ENCODE peak calls at places on chromosomes 12 and 14, in six cellular contexts. S is activated effector memory CD4-positive, alpha-beta T cell treated with anti-CD3 and anti-CD28 coated beads, Interleukin-2, amount 50 U/mL, for 16 hours; L is stimulated activated CD4-positive, alpha-beta T cell treated with anti-CD3 and anti-CD28 coated beads, TNF-alpha, amount 100 ng/mL, for 1 hour; E is ACHN; X is HS-5; Q is AG08395. W is an unnamed sample.

GRCh38 chr12:17592472-17592871 is 497.5 kb downstream of the RERGL start:
- DNase-seq in S (no peak), L (no peak), E (no peak), X (no peak), Q (no peak), W (no peak)

GRCh38 chr14:59239030-59239429 is 50.6 kb downstream of the DAAM1 start:
- DNase-seq in S (no peak), L (no peak), E (no peak), X (no peak), Q (no peak), W (no peak)

GRCh38 chr12:34400986-34401658 is 378.8 kb downstream of the ALG10 start:
- DNase-seq in S (peak; percentile 44), L (no peak), E (no peak), X (no peak), Q (no peak), W (no peak)

GRCh38 chr12:90940872-90941499 is 14.0 kb downstream of the CCER1 start:
- DNase-seq in S (no peak), L (no peak), E (peak; percentile 75), X (no peak), Q (peak; percentile 56), W (peak; percentile 65)

GRCh38 chr12:106187155-106187789 is 48.5 kb upstream of the NUAK1 start:
- DNase-seq in S (no peak), L (no peak), E (no peak), X (no peak), Q (no peak), W (no peak)

GRCh38 chr14:98907981-98908544 is 363.9 kb downstream of the BCL11B start:
- DNase-seq in S (no peak), L (no peak), E (no peak), X (no peak), Q (no peak), W (no peak)

GRCh38 chr12:131914179-131914702 is 14.8 kb upstream of the PUS1 start:
- DNase-seq in S (no peak), L (no peak), E (no peak), X (no peak), Q (no peak), W (no peak)

GRCh38 chr14:57066887-57067513 is 201.7 kb downstream of the EXOC5 start:
- DNase-seq in S (peak; percentile 71), L (no peak), E (no peak), X (no peak), Q (no peak), W (no peak)

GRCh38 chr14:64736271-64737131 is 32.3 kb downstream of the PLEKHG3 start:
- DNase-seq in S (no peak), L (no peak), E (no peak), X (no peak), Q (no peak), W (no peak)

GRCh38 chr14:69260246-69260978 is 454 bp downstream of the GALNT16 start:
- DNase-seq in S (no peak), L (no peak), E (peak; percentile 28), X (no peak), Q (peak; percentile 8), W (no peak)

GRCh38 chr12:100656806-100657205 is 83.3 kb downstream of the GAS2L3 start:
- DNase-seq in S (no peak), L (no peak), E (no peak), X (no peak), Q (no peak), W (no peak)

GRCh38 chr14:50110323-50111037 is 5.9 kb downstream of the VCPKMT start:
- DNase-seq in S (no peak), L (no peak), E (no peak), X (no peak), Q (no peak), W (no peak)

GRCh38 chr14:99626041-99626648 is 18.8 kb upstream of the HHIPL1 start:
- DNase-seq in S (no peak), L (no peak), E (no peak), X (no peak), Q (no peak), W (no peak)

W was measured in renal cortical epithelial cell.